ENCODE peak calls at places on chromosomes 7 and 10, in four cellular contexts. V is K562, O is HepG2, B is H1. I is an unnamed sample.

GRCh38 chr7:42454006-42454405 is 217.0 kb upstream of the GLI3 start:
- DNase-seq in V (no peak), O (no peak), B (no peak), I (no peak)

GRCh38 chr7:45962861-45963260 is 41.8 kb upstream of the IGFBP3 start:
- DNase-seq in V (no peak), O (no peak), B (no peak), I (no peak)

GRCh38 chr7:148014473-148014872 is 576.1 kb upstream of the C7orf33 start:
- DNase-seq in V (no peak), O (no peak), B (no peak), I (no peak)

GRCh38 chr10:98861962-98862361 is 373.7 kb downstream of the HPSE2 start:
- DNase-seq in V (no peak), O (no peak), B (no peak), I (no peak)

GRCh38 chr7:72038022-72038732 is 374.0 kb downstream of the CALN1 start:
- DNase-seq in V (no peak), O (no peak), B (no peak), I (no peak)

GRCh38 chr7:151367304-151367703 is 25.7 kb downstream of the NUB1 start:
- DNase-seq in V (no peak), O (no peak), B (no peak), I (no peak)

GRCh38 chr7:711093-711966 is 15.2 kb upstream of the DNAAF5 start:
- DNase-seq in V (no peak), O (no peak), B (no peak), I (no peak)

GRCh38 chr10:33746878-33747277 is 412.4 kb upstream of the NRP1 start:
- DNase-seq in V (no peak), O (no peak), B (no peak), I (no peak)

GRCh38 chr7:99368750-99369389 is 5.7 kb upstream of the ARPC1B start:
- DNase-seq in V (no peak), O (no peak), B (no peak), I (no peak)

GRCh38 chr10:60394444-60394843 is 4.8 kb upstream of the ANK3 start:
- DNase-seq in V (no peak), O (no peak), B (no peak), I (no peak)

GRCh38 chr10:101244321-101245050 is 15.2 kb upstream of the LBX1 start:
- DNase-seq in V (no peak), O (no peak), B (no peak), I (no peak)

GRCh38 chr10:15088428-15089261 is at the start of gene ACBD7:
- DNase-seq in V (peak; percentile 96), O (peak; percentile 60), B (peak; percentile 65), I (no peak)

GRCh38 chr10:72790216-72790990 is 98.5 kb downstream of the MCU start:
- DNase-seq in V (no peak), O (no peak), B (no peak), I (no peak)

GRCh38 chr10:69345402-69345801 is 67.1 kb downstream of the HK1 start:
- DNase-seq in V (no peak), O (no peak), B (no peak), I (no peak)

GRCh38 chr10:71509444-71509843 is 112.7 kb downstream of the CDH23 start:
- DNase-seq in V (peak; percentile 55), O (no peak), B (no peak), I (no peak)

GRCh38 chr7:108351715-108352114 is 104.5 kb downstream of the NRCAM start:
- DNase-seq in V (no peak), O (peak; percentile 79), B (no peak), I (no peak)

GRCh38 chr7:5525271-5526189 is 101.9 kb upstream of the TNRC18 start:
- DNase-seq in V (peak; percentile 27), O (peak; percentile 39), B (no peak), I (peak; percentile 63)

GRCh38 chr10:104076743-104077160 is 8.9 kb downstream of the COL17A1 start:
- DNase-seq in V (no peak), O (no peak), B (peak; percentile 50), I (no peak)

GRCh38 chr7:7178906-7179305 is 3.4 kb upstream of the C1GALT1 start:
- DNase-seq in V (no peak), O (no peak), B (no peak), I (no peak)

GRCh38 chr7:122632238-122632637 is 66.7 kb downstream of the RNF133 start:
- DNase-seq in V (no peak), O (no peak), B (no peak), I (no peak)

GRCh38 chr10:133163889-133164815 is 4.1 kb downstream of the KNDC1 start:
- DNase-seq in V (no peak), O (no peak), B (no peak), I (no peak)

GRCh38 chr7:68421712-68422111 is 1176.6 kb upstream of the AUTS2 start:
- DNase-seq in V (no peak), O (no peak), B (no peak), I (no peak)

GRCh38 chr10:44960482-44961230 is 1.1 kb downstream of the RASSF4 start:
- DNase-seq in V (no peak), O (peak; percentile 52), B (no peak), I (no peak)

GRCh38 chr10:95445837-95446347 is 115.3 kb downstream of the SORBS1 start:
- DNase-seq in V (peak; percentile 72), O (peak; percentile 60), B (peak; percentile 53), I (no peak)

GRCh38 chr7:127619681-127620405 is 1.9 kb upstream of the PAX4 start:
- DNase-seq in V (no peak), O (no peak), B (no peak), I (no peak)

GRCh38 chr7:96414931-96415292 is 93.0 kb upstream of the SLC25A13 start:
- DNase-seq in V (peak; percentile 52), O (peak; percentile 71), B (no peak), I (peak; percentile 7)

GRCh38 chr10:3365630-3366029 is 193.0 kb upstream of the PITRM1 start:
- DNase-seq in V (no peak), O (peak; percentile 89), B (no peak), I (no peak)

GRCh38 chr10:130250127-130250526 is 113.9 kb downstream of the GLRX3 start:
- DNase-seq in V (no peak), O (no peak), B (no peak), I (no peak)

GRCh38 chr7:68955656-68956055 is 642.6 kb upstream of the AUTS2 start:
- DNase-seq in V (no peak), O (no peak), B (no peak), I (no peak)

GRCh38 chr7:71776726-71777125 is 635.4 kb downstream of the CALN1 start:
- DNase-seq in V (no peak), O (no peak), B (no peak), I (no peak)

GRCh38 chr10:131044379-131044778 is 267.1 kb downstream of the TCERG1L start:
- DNase-seq in V (no peak), O (no peak), B (no peak), I (no peak)

GRCh38 chr10:28913850-28914249 is 236.5 kb downstream of the BAMBI start:
- DNase-seq in V (no peak), O (peak; percentile 42), B (no peak), I (no peak)

GRCh38 chr7:150502519-150502918 is 12.2 kb upstream of the GIMAP7 start:
- DNase-seq in V (no peak), O (no peak), B (no peak), I (no peak)

GRCh38 chr7:30660331-30661255 is 21.7 kb downstream of the CRHR2 start:
- DNase-seq in V (no peak), O (no peak), B (no peak), I (no peak)

GRCh38 chr7:35707422-35707821 is 12.5 kb upstream of the HERPUD2 start:
- DNase-seq in V (no peak), O (no peak), B (no peak), I (no peak)

GRCh38 chr7:100192951-100193350 is 15.2 kb downstream of the STAG3 start:
- DNase-seq in V (no peak), O (no peak), B (no peak), I (no peak)

GRCh38 chr7:90403174-90404113 is at the start of gene CLDN12:
- DNase-seq in V (peak; percentile 89), O (peak; percentile 88), B (peak; percentile 80), I (peak; percentile 76)

GRCh38 chr10:43573250-43574034 is 974 bp downstream of the ZNF239 start:
- DNase-seq in V (no peak), O (no peak), B (no peak), I (no peak)
- TF ChIP-seq ZNF274 in V (peak; percentile 14), O (no peak), B (no peak), I (no peak)

GRCh38 chr10:6275022-6275997 is 72.6 kb downstream of the PFKFB3 start:
- DNase-seq in V (peak; percentile 64), O (peak; percentile 53), B (peak; percentile 62), I (peak; percentile 49)
- TF ChIP-seq TAF1 in V (no peak), O (no peak), B (no peak), I (peak; percentile 84)

GRCh38 chr7:50336909-50337703 is 32.6 kb downstream of the IKZF1 start:
- DNase-seq in V (no peak), O (no peak), B (no peak), I (no peak)

GRCh38 chr7:50334341-50334994 is 30.0 kb downstream of the IKZF1 start:
- DNase-seq in V (no peak), O (no peak), B (no peak), I (no peak)

GRCh38 chr7:50333266-50333665 is 28.8 kb downstream of the IKZF1 start:
- DNase-seq in V (peak; percentile 45), O (no peak), B (no peak), I (no peak)

GRCh38 chr7:50335795-50336754 is 31.6 kb downstream of the IKZF1 start:
- DNase-seq in V (peak; percentile 79), O (no peak), B (no peak), I (no peak)

GRCh38 chr7:50335230-50335794 is 30.8 kb downstream of the IKZF1 start:
- DNase-seq in V (no peak), O (no peak), B (no peak), I (no peak)
- TF ChIP-seq ZNF274 in V (no peak), O (no peak), B (no peak), I (no peak)

DNA sequence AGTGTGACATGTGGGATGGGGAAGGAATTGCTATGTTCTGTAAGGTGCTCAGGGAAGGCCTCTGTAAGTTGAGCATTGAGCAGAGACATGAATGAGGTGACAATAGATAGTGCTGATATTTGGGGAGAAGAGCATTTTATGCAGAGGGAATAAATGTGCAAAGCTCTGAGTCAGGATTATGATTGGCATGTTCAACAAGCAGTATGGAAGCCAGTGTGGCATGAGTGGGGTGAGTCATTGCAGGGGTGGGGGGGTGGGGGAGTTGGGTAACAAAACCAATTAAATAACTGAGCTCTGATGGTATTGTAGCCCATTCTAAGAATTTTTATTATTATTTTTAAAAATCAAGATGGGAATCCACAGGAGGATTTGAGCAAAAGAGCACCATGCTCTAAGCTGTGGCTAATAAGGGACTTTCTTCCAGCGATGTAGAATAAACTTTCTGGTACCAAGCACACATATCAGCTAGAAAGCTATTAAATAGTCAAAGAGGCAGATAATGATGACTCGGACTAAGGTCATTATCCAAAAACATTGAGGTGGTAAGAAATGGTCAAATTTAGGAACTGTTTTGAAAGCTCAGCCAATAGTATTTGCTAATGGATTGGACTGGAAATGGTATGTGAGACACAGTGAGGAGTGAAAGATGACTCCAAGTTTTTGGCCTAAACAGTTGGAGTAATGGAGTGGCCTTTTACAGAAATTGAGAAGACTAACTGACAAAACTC is 96.4 kb downstream of the PRKG1 start:
- DNase-seq in V (no peak), O (no peak), B (no peak), I (no peak)
- TF ChIP-seq TAF1 in V (no peak), O (no peak), B (no peak), I (no peak)

I was measured in GM12878.